ENCODE peak calls at places on chromosomes 5 and 9, in five cellular contexts. One of them, this sample, is unnamed.

GRCh38 chr5:41869150-41869738 is 981 bp downstream of the OXCT1 start:
- DNase-seq in fibroblast of mammary gland: peak
- DNase-seq in endodermal cell: no peak
- DNase-seq in BE2C: peak
- DNase-seq in HepG2: no peak
- DNase-seq in this sample: peak

GRCh38 chr5:75512383-75513074 is 838 bp downstream of the POLK start:
- DNase-seq in BE2C: no peak
- DNase-seq in endodermal cell: no peak
- DNase-seq in fibroblast of mammary gland: peak
- DNase-seq in HepG2: peak
- DNase-seq in this sample: peak

GRCh38 chr5:135013445-135013844 is 20.6 kb downstream of the PITX1 start:
- DNase-seq in BE2C: no peak
- DNase-seq in endodermal cell: peak
- DNase-seq in HepG2: no peak
- DNase-seq in fibroblast of mammary gland: no peak
- DNase-seq in this sample: no peak

GRCh38 chr5:131268758-131269370 is 5.0 kb downstream of the CDC42SE2 start:
- DNase-seq in fibroblast of mammary gland: no peak
- DNase-seq in endodermal cell: no peak
- DNase-seq in HepG2: no peak
- DNase-seq in BE2C: no peak
- DNase-seq in this sample: no peak

GRCh38 chr9:119004618-119004990 is 364.6 kb downstream of the BRINP1 start:
- DNase-seq in BE2C: no peak
- DNase-seq in endodermal cell: no peak
- DNase-seq in HepG2: peak
- DNase-seq in fibroblast of mammary gland: peak
- DNase-seq in this sample: peak

GRCh38 chr5:67166460-67166871 is 30.1 kb downstream of the CD180 start:
- DNase-seq in HepG2: no peak
- DNase-seq in endodermal cell: no peak
- DNase-seq in BE2C: no peak
- DNase-seq in fibroblast of mammary gland: no peak
- DNase-seq in this sample: no peak

GRCh38 chr9:84296146-84296843 is 44.3 kb downstream of the SLC28A3 start:
- DNase-seq in BE2C: no peak
- DNase-seq in HepG2: no peak
- DNase-seq in endodermal cell: no peak
- DNase-seq in fibroblast of mammary gland: peak
- DNase-seq in this sample: peak

GRCh38 chr9:30575691-30576090 is 1808.8 kb upstream of the ACO1 start:
- DNase-seq in BE2C: peak
- DNase-seq in endodermal cell: no peak
- DNase-seq in HepG2: no peak
- DNase-seq in fibroblast of mammary gland: no peak
- DNase-seq in this sample: no peak

GRCh38 chr5:39570418-39571027 is 145.7 kb upstream of the DAB2 start:
- DNase-seq in endodermal cell: no peak
- DNase-seq in HepG2: peak
- DNase-seq in BE2C: no peak
- DNase-seq in fibroblast of mammary gland: peak
- DNase-seq in this sample: peak

GRCh38 chr9:113219972-113220371 is 1.1 kb downstream of the FKBP15 start:
- DNase-seq in BE2C: no peak
- DNase-seq in HepG2: no peak
- DNase-seq in endodermal cell: no peak
- DNase-seq in fibroblast of mammary gland: peak
- DNase-seq in this sample: peak
- H3K4me3 ChIP-seq in BE2C: peak
- H3K4me3 ChIP-seq in HepG2: peak
- H3K4me3 ChIP-seq in endodermal cell: peak
- H3K4me3 ChIP-seq in fibroblast of mammary gland: peak
- H3K4me3 ChIP-seq in this sample: peak

DNA sequence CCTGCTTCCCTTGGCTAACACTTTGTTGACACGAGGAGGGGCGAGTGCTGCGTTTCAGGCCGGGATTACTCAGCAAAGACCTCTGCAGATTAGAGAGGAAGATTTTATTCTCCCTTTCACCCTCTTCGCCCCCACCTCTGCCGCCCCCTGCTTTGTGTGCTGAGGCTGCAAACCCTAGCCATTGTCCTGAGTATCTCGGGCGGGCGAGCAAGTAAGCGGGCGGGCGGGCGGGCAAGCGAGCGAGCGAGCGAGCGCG is 6.0 kb downstream of the ISL1 start:
- DNase-seq in BE2C: peak
- DNase-seq in HepG2: no peak
- DNase-seq in endodermal cell: no peak
- DNase-seq in fibroblast of mammary gland: no peak
- DNase-seq in this sample: no peak
- H3K4me3 ChIP-seq in BE2C: peak
- H3K4me3 ChIP-seq in HepG2: peak
- H3K4me3 ChIP-seq in endodermal cell: peak
- H3K4me3 ChIP-seq in fibroblast of mammary gland: no peak
- H3K4me3 ChIP-seq in this sample: no peak

GRCh38 chr9:1049641-1050040 is 516 bp upstream of the DMRT2 start:
- DNase-seq in fibroblast of mammary gland: no peak
- DNase-seq in endodermal cell: no peak
- DNase-seq in HepG2: no peak
- DNase-seq in BE2C: no peak
- DNase-seq in this sample: no peak

GRCh38 chr9:1048853-1049252 is 1.3 kb upstream of the DMRT2 start:
- DNase-seq in HepG2: no peak
- DNase-seq in endodermal cell: no peak
- DNase-seq in BE2C: no peak
- DNase-seq in fibroblast of mammary gland: no peak
- DNase-seq in this sample: no peak

GRCh38 chr9:1047605-1048235 is 2.4 kb upstream of the DMRT2 start:
- DNase-seq in fibroblast of mammary gland: no peak
- DNase-seq in HepG2: no peak
- DNase-seq in endodermal cell: no peak
- DNase-seq in BE2C: no peak
- DNase-seq in this sample: no peak

GRCh38 chr9:1044643-1045042 is 5.5 kb upstream of the DMRT2 start:
- DNase-seq in BE2C: no peak
- DNase-seq in fibroblast of mammary gland: peak
- DNase-seq in endodermal cell: no peak
- DNase-seq in HepG2: no peak
- DNase-seq in this sample: no peak

DNA sequence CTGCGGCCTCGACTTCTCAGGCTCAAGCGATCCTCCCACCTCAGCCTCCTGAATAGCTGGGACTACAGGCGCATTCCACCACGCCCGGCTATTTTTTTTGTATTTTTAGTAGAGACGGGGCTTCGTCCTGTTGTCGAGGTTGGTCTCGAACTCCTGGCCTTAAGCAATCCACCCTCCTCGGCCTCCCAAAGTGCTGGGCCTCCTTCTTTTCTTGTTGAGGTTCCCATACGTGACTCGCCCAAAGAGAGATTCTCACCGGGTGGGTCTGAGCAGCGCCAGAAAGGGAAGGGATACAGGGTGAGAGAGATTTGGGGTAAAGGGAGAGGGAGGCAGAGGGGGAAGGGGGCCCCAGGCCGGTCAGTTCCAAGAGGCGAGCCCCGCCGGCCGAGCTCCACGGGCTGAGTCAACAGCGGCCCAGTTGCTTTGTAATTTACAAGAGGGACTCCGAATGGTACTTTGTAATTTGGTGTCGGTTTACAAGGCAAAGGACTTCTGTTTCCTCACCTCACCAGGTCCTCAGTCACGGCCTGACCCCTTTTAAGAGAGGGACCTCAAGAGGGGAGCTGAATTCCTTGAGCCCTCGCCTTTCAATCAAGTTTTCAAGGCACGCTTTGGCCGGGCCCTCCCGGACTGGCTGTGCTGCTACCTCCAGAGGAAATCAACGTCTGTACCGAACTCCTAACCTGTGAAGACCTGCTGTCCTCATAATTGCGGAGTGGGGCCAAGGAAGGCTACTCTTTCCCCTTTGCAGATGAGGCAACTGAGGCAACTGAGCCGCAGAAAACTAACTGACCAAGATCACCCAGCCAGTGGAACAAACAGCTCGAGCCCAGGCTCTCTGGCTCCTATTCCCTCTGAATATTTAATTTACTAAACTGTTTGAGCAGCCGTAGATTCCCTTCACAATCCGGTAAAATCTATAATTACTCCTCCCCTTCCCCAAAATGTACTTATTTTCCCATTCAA is 3.2 kb upstream of the DMRT2 start:
- DNase-seq in BE2C: no peak
- DNase-seq in endodermal cell: no peak
- DNase-seq in HepG2: no peak
- DNase-seq in fibroblast of mammary gland: no peak
- DNase-seq in this sample: no peak
- H3K4me3 ChIP-seq in BE2C: no peak
- H3K4me3 ChIP-seq in endodermal cell: no peak
- H3K4me3 ChIP-seq in HepG2: no peak
- H3K4me3 ChIP-seq in fibroblast of mammary gland: no peak
- H3K4me3 ChIP-seq in this sample: no peak

DNA sequence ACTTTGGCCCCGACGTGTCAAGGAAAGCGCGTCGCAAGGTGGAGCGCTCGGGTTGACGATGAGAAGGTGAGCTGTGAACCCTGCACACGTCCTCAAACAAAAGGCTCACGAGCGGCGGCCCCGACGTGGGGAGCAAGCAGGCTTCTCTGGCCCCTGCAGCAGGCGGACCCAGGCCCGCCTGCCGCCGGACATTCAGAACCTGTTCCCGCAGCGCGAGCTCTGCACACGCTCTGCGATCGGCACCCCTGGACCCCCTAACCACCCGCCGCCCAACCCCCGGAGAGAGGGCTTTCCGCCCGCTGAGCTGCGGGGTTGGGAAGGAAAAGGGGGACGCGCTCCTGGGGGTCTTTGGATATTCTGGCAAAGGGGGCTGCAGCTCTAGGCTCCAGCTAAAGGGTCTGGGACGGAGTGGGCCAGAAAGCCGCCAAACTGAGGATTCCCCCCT is 1.2 kb downstream of the FBN2 start:
- DNase-seq in HepG2: no peak
- DNase-seq in endodermal cell: peak
- DNase-seq in BE2C: no peak
- DNase-seq in fibroblast of mammary gland: peak
- DNase-seq in this sample: peak
- H3K4me3 ChIP-seq in HepG2: no peak
- H3K4me3 ChIP-seq in endodermal cell: peak
- H3K4me3 ChIP-seq in BE2C: no peak
- H3K4me3 ChIP-seq in fibroblast of mammary gland: peak
- H3K4me3 ChIP-seq in this sample: peak

GRCh38 chr9:16719921-16720320 is 150.5 kb downstream of the BNC2 start:
- DNase-seq in HepG2: no peak
- DNase-seq in endodermal cell: no peak
- DNase-seq in fibroblast of mammary gland: no peak
- DNase-seq in BE2C: no peak
- DNase-seq in this sample: no peak
- H3K4me3 ChIP-seq in HepG2: no peak
- H3K4me3 ChIP-seq in endodermal cell: no peak
- H3K4me3 ChIP-seq in fibroblast of mammary gland: no peak
- H3K4me3 ChIP-seq in BE2C: no peak
- H3K4me3 ChIP-seq in this sample: no peak

GRCh38 chr9:135239769-135240141 is 152.3 kb downstream of the OLFM1 start:
- DNase-seq in fibroblast of mammary gland: no peak
- DNase-seq in endodermal cell: peak
- DNase-seq in HepG2: no peak
- DNase-seq in BE2C: peak
- DNase-seq in this sample: no peak
- H3K4me3 ChIP-seq in fibroblast of mammary gland: no peak
- H3K4me3 ChIP-seq in endodermal cell: no peak
- H3K4me3 ChIP-seq in HepG2: no peak
- H3K4me3 ChIP-seq in BE2C: no peak
- H3K4me3 ChIP-seq in this sample: no peak

GRCh38 chr5:79074641-79075040 is 5.1 kb downstream of the BHMT2 start:
- DNase-seq in HepG2: peak
- DNase-seq in endodermal cell: no peak
- DNase-seq in BE2C: no peak
- DNase-seq in fibroblast of mammary gland: peak
- DNase-seq in this sample: peak

GRCh38 chr5:79070002-79070567 is 518 bp downstream of the BHMT2 start:
- DNase-seq in HepG2: peak
- DNase-seq in BE2C: peak
- DNase-seq in fibroblast of mammary gland: peak
- DNase-seq in endodermal cell: no peak
- DNase-seq in this sample: peak

DNA sequence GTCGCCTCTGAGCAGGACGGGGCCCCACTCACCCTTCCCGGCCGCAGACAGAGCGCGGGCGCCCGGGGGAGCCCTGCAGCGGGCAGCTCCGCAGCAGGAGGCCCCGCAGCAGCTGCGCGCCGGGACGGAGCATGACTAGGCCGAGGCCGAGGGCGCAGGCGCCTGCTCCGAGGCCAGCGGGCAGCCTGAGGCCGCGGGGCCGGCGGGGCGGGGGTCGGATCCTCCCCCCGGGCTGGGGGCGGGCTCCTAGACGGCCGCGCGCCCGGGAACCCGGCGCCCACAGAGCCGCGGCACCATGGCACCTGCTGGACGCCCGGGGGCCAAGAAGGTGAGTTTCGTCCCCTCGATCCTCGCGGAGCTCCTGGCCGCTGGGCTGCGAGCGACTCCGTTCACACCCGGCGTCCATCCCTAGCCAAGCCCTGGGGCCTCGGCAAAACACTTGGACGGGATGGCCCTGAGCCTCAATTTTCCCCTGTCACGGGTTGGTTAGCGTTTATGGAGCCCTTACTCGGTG is at the start of the genes BHMT2 and DMGDH:
- DNase-seq in HepG2: peak
- DNase-seq in BE2C: no peak
- DNase-seq in fibroblast of mammary gland: peak
- DNase-seq in endodermal cell: no peak
- DNase-seq in this sample: peak
- H3K4me3 ChIP-seq in HepG2: peak
- H3K4me3 ChIP-seq in BE2C: no peak
- H3K4me3 ChIP-seq in fibroblast of mammary gland: peak
- H3K4me3 ChIP-seq in endodermal cell: no peak
- H3K4me3 ChIP-seq in this sample: peak

GRCh38 chr5:77845273-77845646 is 69.1 kb upstream of the TBCA start:
- DNase-seq in BE2C: no peak
- DNase-seq in fibroblast of mammary gland: no peak
- DNase-seq in HepG2: no peak
- DNase-seq in endodermal cell: no peak
- DNase-seq in this sample: no peak
- H3K4me3 ChIP-seq in BE2C: no peak
- H3K4me3 ChIP-seq in fibroblast of mammary gland: no peak
- H3K4me3 ChIP-seq in HepG2: no peak
- H3K4me3 ChIP-seq in endodermal cell: peak
- H3K4me3 ChIP-seq in this sample: peak

GRCh38 chr9:124452326-124452725 is 2.1 kb downstream of the ADGRD2 start:
- DNase-seq in BE2C: no peak
- DNase-seq in fibroblast of mammary gland: no peak
- DNase-seq in HepG2: no peak
- DNase-seq in endodermal cell: peak
- DNase-seq in this sample: no peak
- H3K4me3 ChIP-seq in BE2C: no peak
- H3K4me3 ChIP-seq in fibroblast of mammary gland: no peak
- H3K4me3 ChIP-seq in HepG2: no peak
- H3K4me3 ChIP-seq in endodermal cell: no peak
- H3K4me3 ChIP-seq in this sample: no peak

This sample was measured in fibroblast of villous mesenchyme.